ENCODE peak calls at places on chromosomes 1 and 21, in six cellular contexts. One of them, this sample, is unnamed.

GRCh38 chr1:14494931-14495330 is 103.6 kb upstream of the KAZN start:
- DNase-seq in H1: no peak
- DNase-seq in GM12878: no peak
- DNase-seq in HCT116: no peak
- DNase-seq in K562: no peak
- DNase-seq in HepG2: no peak
- DNase-seq in this sample: no peak

GRCh38 chr1:115063238-115063901 is 25.9 kb downstream of the TSPAN2 start:
- DNase-seq in H1: no peak
- DNase-seq in GM12878: no peak
- DNase-seq in HCT116: no peak
- DNase-seq in K562: no peak
- DNase-seq in HepG2: no peak
- DNase-seq in this sample: no peak

GRCh38 chr1:186792870-186793581 is 35.7 kb upstream of the PLA2G4A start:
- DNase-seq in H1: no peak
- DNase-seq in GM12878: no peak
- DNase-seq in HCT116: no peak
- DNase-seq in K562: no peak
- DNase-seq in HepG2: no peak
- DNase-seq in this sample: no peak

GRCh38 chr1:179016694-179017382 is 8.9 kb upstream of the FAM20B start:
- DNase-seq in H1: no peak
- DNase-seq in GM12878: no peak
- DNase-seq in HCT116: peak
- DNase-seq in K562: peak
- DNase-seq in HepG2: peak
- DNase-seq in this sample: peak

GRCh38 chr1:59016390-59016789 is 232.5 kb upstream of the JUN start:
- DNase-seq in H1: no peak
- DNase-seq in GM12878: no peak
- DNase-seq in HCT116: no peak
- DNase-seq in K562: no peak
- DNase-seq in HepG2: no peak
- DNase-seq in this sample: no peak

GRCh38 chr1:47656719-47657685 is 219.2 kb downstream of the FOXD2 start:
- DNase-seq in H1: no peak
- DNase-seq in GM12878: no peak
- DNase-seq in HCT116: no peak
- DNase-seq in K562: no peak
- DNase-seq in HepG2: no peak
- DNase-seq in this sample: no peak

GRCh38 chr1:166840309-166841302 is 1.3 kb downstream of the POGK start:
- DNase-seq in H1: no peak
- DNase-seq in GM12878: no peak
- DNase-seq in HCT116: no peak
- DNase-seq in K562: peak
- DNase-seq in HepG2: no peak
- DNase-seq in this sample: peak

GRCh38 chr1:147748687-147749350 is 11.6 kb downstream of the GJA5 start:
- DNase-seq in H1: peak
- DNase-seq in GM12878: no peak
- DNase-seq in HCT116: no peak
- DNase-seq in K562: no peak
- DNase-seq in HepG2: no peak
- DNase-seq in this sample: no peak

GRCh38 chr1:208174736-208175507 is 69.3 kb downstream of the PLXNA2 start:
- DNase-seq in H1: no peak
- DNase-seq in GM12878: no peak
- DNase-seq in HCT116: no peak
- DNase-seq in K562: no peak
- DNase-seq in HepG2: peak
- DNase-seq in this sample: no peak

GRCh38 chr1:110152133-110152785 is 2.0 kb downstream of the SLC6A17 start:
- DNase-seq in H1: no peak
- DNase-seq in GM12878: no peak
- DNase-seq in HCT116: no peak
- DNase-seq in K562: no peak
- DNase-seq in HepG2: peak
- DNase-seq in this sample: no peak

GRCh38 chr1:48203287-48203900 is 19.1 kb upstream of the SLC5A9 start:
- DNase-seq in H1: no peak
- DNase-seq in GM12878: no peak
- DNase-seq in HCT116: peak
- DNase-seq in K562: peak
- DNase-seq in HepG2: peak
- DNase-seq in this sample: peak

GRCh38 chr1:109161836-109162606 is 48.1 kb downstream of the ELAPOR1 start:
- DNase-seq in H1: no peak
- DNase-seq in GM12878: peak
- DNase-seq in HCT116: no peak
- DNase-seq in K562: no peak
- DNase-seq in HepG2: no peak
- DNase-seq in this sample: no peak

GRCh38 chr1:200409203-200409760 is 554 bp downstream of the ZNF281 start:
- DNase-seq in H1: peak
- DNase-seq in GM12878: no peak
- DNase-seq in HCT116: no peak
- DNase-seq in K562: peak
- DNase-seq in HepG2: no peak
- DNase-seq in this sample: no peak

GRCh38 chr21:28663111-28663693 is 329.5 kb downstream of the LTN1 start:
- DNase-seq in H1: no peak
- DNase-seq in GM12878: no peak
- DNase-seq in HCT116: no peak
- DNase-seq in K562: no peak
- DNase-seq in HepG2: no peak
- DNase-seq in this sample: no peak

GRCh38 chr1:94783342-94784264 is 36.6 kb upstream of the SLC44A3 start:
- DNase-seq in H1: no peak
- DNase-seq in GM12878: no peak
- DNase-seq in HCT116: no peak
- DNase-seq in K562: no peak
- DNase-seq in HepG2: no peak
- DNase-seq in this sample: no peak

GRCh38 chr1:93801471-93801870 is 77.5 kb downstream of the DNTTIP2 start:
- DNase-seq in H1: no peak
- DNase-seq in GM12878: no peak
- DNase-seq in HCT116: no peak
- DNase-seq in K562: no peak
- DNase-seq in HepG2: peak
- DNase-seq in this sample: no peak

GRCh38 chr1:22225858-22226584 is 83.1 kb upstream of the WNT4 start:
- DNase-seq in H1: no peak
- DNase-seq in GM12878: no peak
- DNase-seq in HCT116: no peak
- DNase-seq in K562: no peak
- DNase-seq in HepG2: no peak
- DNase-seq in this sample: no peak

GRCh38 chr1:18010945-18011344 is 96.7 kb upstream of the IGSF21 start:
- DNase-seq in H1: no peak
- DNase-seq in GM12878: no peak
- DNase-seq in HCT116: no peak
- DNase-seq in K562: no peak
- DNase-seq in HepG2: no peak
- DNase-seq in this sample: no peak

GRCh38 chr1:39184354-39184818 is 20.1 kb upstream of the MACF1 start:
- DNase-seq in H1: peak
- DNase-seq in GM12878: no peak
- DNase-seq in HCT116: no peak
- DNase-seq in K562: peak
- DNase-seq in HepG2: no peak
- DNase-seq in this sample: no peak

GRCh38 chr1:45928486-45929205 is 125.2 kb downstream of the MAST2 start:
- DNase-seq in H1: no peak
- DNase-seq in GM12878: no peak
- DNase-seq in HCT116: no peak
- DNase-seq in K562: no peak
- DNase-seq in HepG2: no peak
- DNase-seq in this sample: no peak

GRCh38 chr1:221279146-221279545 is 399.9 kb downstream of the HLX start:
- DNase-seq in H1: no peak
- DNase-seq in GM12878: no peak
- DNase-seq in HCT116: no peak
- DNase-seq in K562: no peak
- DNase-seq in HepG2: no peak
- DNase-seq in this sample: no peak

GRCh38 chr1:84889437-84889836 is 3.6 kb downstream of the LPAR3 start:
- DNase-seq in H1: no peak
- DNase-seq in GM12878: no peak
- DNase-seq in HCT116: no peak
- DNase-seq in K562: no peak
- DNase-seq in HepG2: no peak
- DNase-seq in this sample: no peak

GRCh38 chr21:31894441-31894840 is 21.6 kb downstream of the HUNK start:
- DNase-seq in H1: no peak
- DNase-seq in GM12878: no peak
- DNase-seq in HCT116: no peak
- DNase-seq in K562: no peak
- DNase-seq in HepG2: no peak
- DNase-seq in this sample: peak

GRCh38 chr1:228830185-228830953 is 95.1 kb downstream of the RHOU start:
- DNase-seq in H1: no peak
- DNase-seq in GM12878: no peak
- DNase-seq in HCT116: no peak
- DNase-seq in K562: no peak
- DNase-seq in HepG2: no peak
- DNase-seq in this sample: no peak

GRCh38 chr1:196459383-196459782 is 148.9 kb downstream of the KCNT2 start:
- DNase-seq in H1: no peak
- DNase-seq in GM12878: no peak
- DNase-seq in HCT116: no peak
- DNase-seq in K562: no peak
- DNase-seq in HepG2: no peak
- DNase-seq in this sample: no peak

GRCh38 chr1:150528997-150529396 is 13.4 kb downstream of the FALEC start:
- DNase-seq in H1: no peak
- DNase-seq in GM12878: no peak
- DNase-seq in HCT116: no peak
- DNase-seq in K562: no peak
- DNase-seq in HepG2: no peak
- DNase-seq in this sample: no peak
- TF ChIP-seq JUND in H1: no peak
- TF ChIP-seq JUND in GM12878: no peak
- TF ChIP-seq JUND in HCT116: no peak
- TF ChIP-seq JUND in K562: no peak
- TF ChIP-seq JUND in HepG2: no peak
- TF ChIP-seq JUND in this sample: no peak

GRCh38 chr1:43970502-43970901 is 692 bp downstream of the DPH2 start:
- DNase-seq in H1: no peak
- DNase-seq in GM12878: no peak
- DNase-seq in HCT116: no peak
- DNase-seq in K562: no peak
- DNase-seq in HepG2: no peak
- DNase-seq in this sample: no peak
- TF ChIP-seq RAD21 in H1: no peak
- TF ChIP-seq RAD21 in GM12878: no peak
- TF ChIP-seq RAD21 in HCT116: no peak
- TF ChIP-seq RAD21 in K562: no peak
- TF ChIP-seq RAD21 in HepG2: no peak
- TF ChIP-seq RAD21 in this sample: no peak

DNA sequence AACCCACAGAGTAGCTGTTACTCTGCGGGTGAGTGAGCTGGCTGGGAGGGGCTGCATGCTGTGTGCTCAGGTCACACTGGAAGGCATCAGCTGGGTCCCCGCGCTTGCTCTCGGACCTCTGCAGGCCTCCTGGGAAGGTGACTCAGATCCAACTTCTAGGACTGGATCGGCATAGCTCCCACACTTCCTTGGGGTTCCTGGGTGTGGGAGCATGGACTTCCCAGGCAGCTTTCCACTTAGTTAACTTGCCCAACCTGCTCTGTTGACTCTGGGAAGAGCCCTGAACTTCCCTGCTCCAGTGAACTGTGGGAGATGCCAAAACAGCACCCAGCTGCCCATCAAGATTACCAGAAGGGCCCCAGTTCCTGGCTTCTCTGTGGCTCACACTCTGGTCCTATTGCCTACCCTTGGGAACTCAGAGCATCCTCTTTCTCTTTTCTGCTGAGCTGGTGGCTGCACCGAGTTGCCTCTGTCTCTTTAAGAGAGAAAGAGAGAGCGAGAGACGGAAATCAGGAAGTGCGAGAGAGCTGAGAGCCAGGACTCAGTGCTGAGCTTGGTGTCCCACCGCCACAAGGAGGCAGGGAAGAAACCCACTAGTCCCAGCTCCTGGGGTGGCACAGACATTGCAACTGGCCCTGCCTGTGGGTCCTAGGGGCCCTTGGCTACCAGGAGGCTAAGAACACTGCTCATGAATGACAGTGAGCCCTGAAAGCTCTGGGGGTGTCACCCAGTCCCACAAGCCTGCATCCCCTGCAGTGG is at the start of gene IKBKE:
- DNase-seq in H1: peak
- DNase-seq in GM12878: no peak
- DNase-seq in HCT116: peak
- DNase-seq in K562: peak
- DNase-seq in HepG2: peak
- DNase-seq in this sample: no peak
- TF ChIP-seq JUND in H1: no peak
- TF ChIP-seq JUND in GM12878: no peak
- TF ChIP-seq JUND in HCT116: no peak
- TF ChIP-seq JUND in K562: no peak
- TF ChIP-seq JUND in HepG2: no peak
- TF ChIP-seq JUND in this sample: no peak

GRCh38 chr21:41142051-41142795 is 25.7 kb upstream of the BACE2 start:
- DNase-seq in H1: no peak
- DNase-seq in GM12878: no peak
- DNase-seq in HCT116: no peak
- DNase-seq in K562: no peak
- DNase-seq in HepG2: peak
- DNase-seq in this sample: no peak
- TF ChIP-seq RAD21 in H1: no peak
- TF ChIP-seq RAD21 in GM12878: no peak
- TF ChIP-seq RAD21 in HCT116: no peak
- TF ChIP-seq RAD21 in K562: no peak
- TF ChIP-seq RAD21 in HepG2: no peak
- TF ChIP-seq RAD21 in this sample: no peak